ENCODE peak calls at places on chromosomes 6 and 20, in nine cellular contexts. N is esophagus squamous epithelium, R is ovary, T is neural progenitor cell, S is AG04450, H is brain microvascular endothelial cell, M is astrocyte, L is dorsolateral prefrontal cortex, J is fibroblast of lung. O is an unnamed sample.

GRCh38 chr20:12179692-12180091 is 262.0 kb downstream of the BTBD3 start:
- DNase-seq in N (no peak), T (no peak), M (no peak), S (no peak), R (no peak), L (no peak), H (no peak), J (no peak), O (no peak)

GRCh38 chr6:44662461-44663121 is 275.1 kb downstream of the CDC5L start:
- DNase-seq in M (peak; percentile 97), H (peak; percentile 31), N (no peak), J (peak; percentile 98), S (no peak), R (no peak), L (no peak), T (peak; percentile 93), O (no peak)

GRCh38 chr6:111784423-111784822 is 88.8 kb downstream of the FYN start:
- DNase-seq in J (peak; percentile 50), S (no peak), R (no peak), N (no peak), T (no peak), H (no peak), M (no peak), L (no peak), O (no peak)

GRCh38 chr6:126542052-126542451 is 202.1 kb downstream of the CENPW start:
- DNase-seq in M (no peak), N (no peak), R (no peak), L (no peak), J (no peak), T (no peak), H (no peak), S (no peak), O (no peak)

GRCh38 chr20:3364323-3365013 is 43.0 kb downstream of the DNAAF9 start:
- DNase-seq in M (no peak), T (no peak), S (no peak), L (no peak), R (no peak), H (no peak), J (no peak), N (no peak), O (no peak)

GRCh38 chr6:35691027-35691824 is 2.5 kb upstream of the FKBP5 start:
- DNase-seq in T (no peak), S (no peak), R (peak; percentile 95), J (peak; percentile 42), M (no peak), H (peak; percentile 13), N (no peak), L (peak; percentile 37), O (no peak)

GRCh38 chr20:21812384-21812783 is 106.9 kb downstream of the PAX1 start:
- DNase-seq in M (no peak), T (no peak), H (no peak), R (no peak), J (no peak), L (no peak), S (no peak), N (no peak), O (no peak)

GRCh38 chr6:111329882-111330633 is 153.0 kb downstream of the REV3L start:
- DNase-seq in J (peak; percentile 3), R (no peak), T (no peak), M (no peak), N (no peak), H (no peak), S (no peak), L (no peak), O (no peak)

GRCh38 chr6:130587778-130588520 is 222.1 kb downstream of the TMEM200A start:
- DNase-seq in T (no peak), H (peak; percentile 73), R (no peak), J (peak; percentile 94), N (no peak), M (peak; percentile 91), L (no peak), S (peak; percentile 55), O (no peak)

GRCh38 chr6:35317483-35318199 is 20.0 kb downstream of the DEF6 start:
- DNase-seq in J (no peak), M (peak; percentile 14), N (no peak), L (no peak), R (no peak), H (no peak), T (no peak), S (no peak), O (peak; percentile 30)

GRCh38 chr6:98686008-98686601 is 148.3 kb upstream of the POU3F2 start:
- DNase-seq in R (no peak), L (no peak), T (no peak), M (no peak), J (no peak), H (no peak), N (no peak), S (no peak), O (no peak)

DNA sequence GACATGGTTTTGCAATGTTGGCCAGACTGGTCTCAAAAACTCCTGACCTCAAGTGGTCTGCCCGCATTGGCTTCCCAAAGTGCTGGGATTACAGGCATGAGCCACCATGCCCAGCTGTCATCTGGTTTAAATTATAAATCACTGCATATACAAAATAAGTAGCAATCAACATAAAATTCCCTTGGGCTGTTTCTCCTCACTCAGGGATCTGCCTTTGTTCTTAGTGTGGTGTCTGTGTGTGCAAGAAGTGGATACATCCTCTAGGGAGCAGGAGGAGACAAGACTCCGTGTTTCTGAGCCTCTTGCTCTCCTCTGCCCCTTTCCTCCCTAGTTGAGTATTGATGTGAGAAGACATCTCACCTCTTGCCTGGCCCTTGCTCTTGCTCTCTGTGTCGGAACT is 65.2 kb upstream of the ADGRF4 start:
- DNase-seq in M (no peak), T (peak; percentile 48), J (peak; percentile 25), L (no peak), N (no peak), S (no peak), H (no peak), R (no peak), O (no peak)
- TF ChIP-seq CTCF in M (no peak), T (peak; percentile 35), J (no peak), L (no peak), N (peak; percentile 52), S (no peak), H (peak; percentile 29), R (no peak), O (no peak)

GRCh38 chr6:31345026-31345730 is 11.8 kb downstream of the HLA-B start:
- DNase-seq in N (no peak), R (no peak), H (no peak), L (no peak), J (no peak), T (peak; percentile 24), S (no peak), M (no peak), O (no peak)
- TF ChIP-seq CTCF in N (no peak), R (no peak), H (peak; percentile 9), L (no peak), J (no peak), T (peak; percentile 26), S (no peak), M (no peak), O (no peak)

GRCh38 chr6:34237722-34238506 is 1.2 kb downstream of the HMGA1 start:
- DNase-seq in L (peak; percentile 42), J (no peak), N (no peak), R (peak; percentile 35), T (peak; percentile 76), H (no peak), S (no peak), M (no peak), O (peak; percentile 49)
- TF ChIP-seq CTCF in L (peak; percentile 34), J (peak; percentile 14), N (peak; percentile 51), R (no peak), T (peak; percentile 44), H (peak; percentile 34), S (peak; percentile 42), M (no peak), O (peak; percentile 48)

GRCh38 chr6:135311446-135312200 is 130.5 kb downstream of the MYB start:
- DNase-seq in L (no peak), M (no peak), N (no peak), J (no peak), S (no peak), H (no peak), T (no peak), R (no peak), O (no peak)

GRCh38 chr6:135310291-135310690 is 129.2 kb downstream of the MYB start:
- DNase-seq in R (no peak), J (no peak), N (no peak), S (no peak), L (no peak), T (no peak), H (no peak), M (no peak), O (no peak)

GRCh38 chr6:135319819-135320218 is 138.7 kb downstream of the MYB start:
- DNase-seq in J (no peak), M (no peak), S (no peak), L (no peak), H (no peak), N (no peak), R (no peak), T (no peak), O (no peak)

GRCh38 chr6:135318728-135319469 is 137.8 kb downstream of the MYB start:
- DNase-seq in J (no peak), T (no peak), S (no peak), M (no peak), N (no peak), R (no peak), H (no peak), L (no peak), O (no peak)

GRCh38 chr6:135314543-135314942 is 133.4 kb downstream of the MYB start:
- DNase-seq in J (no peak), R (no peak), M (no peak), T (no peak), H (no peak), N (no peak), S (no peak), L (no peak), O (no peak)
- TF ChIP-seq CTCF in J (no peak), R (no peak), M (no peak), T (no peak), H (no peak), N (no peak), S (no peak), L (no peak), O (no peak)

GRCh38 chr20:23200914-23201313 is 114.8 kb upstream of the CD93 start:
- DNase-seq in R (no peak), N (no peak), L (no peak), H (peak; percentile 26), T (peak; percentile 51), M (peak; percentile 10), J (peak; percentile 17), S (no peak), O (no peak)
- TF ChIP-seq CTCF in R (no peak), N (peak; percentile 90), L (peak; percentile 13), H (peak; percentile 67), T (peak; percentile 47), M (peak; percentile 19), J (peak; percentile 28), S (peak; percentile 37), O (peak; percentile 48)

O was measured in neural crest cell.